ENCODE peak calls at places on chromosomes 3 and 15, in six cellular contexts. H is stomach, Q is ovary, L is SK-N-SH, R is A549, E is H1. I is an unnamed sample.

GRCh38 chr3:46971151-46971550 is 5.4 kb downstream of the CCDC12 start:
- DNase-seq in E (no peak), R (no peak), L (no peak), H (no peak), Q (no peak), I (no peak)

GRCh38 chr3:157573281-157573680 is 70.1 kb upstream of the VEPH1 start:
- DNase-seq in Q (no peak), R (no peak), L (no peak), E (no peak), H (no peak), I (no peak)

GRCh38 chr3:177624523-177625495 is 427.5 kb upstream of the TBL1XR1 start:
- DNase-seq in E (no peak), R (no peak), Q (no peak), H (no peak), L (no peak), I (no peak)

GRCh38 chr15:57873564-57874209 is 167.2 kb downstream of the POLR2M start:
- DNase-seq in R (no peak), L (no peak), Q (no peak), H (no peak), E (no peak), I (no peak)

GRCh38 chr3:192408007-192408655 is 319.2 kb downstream of the FGF12 start:
- DNase-seq in Q (peak; percentile 47), H (no peak), R (no peak), L (no peak), E (no peak), I (no peak)

GRCh38 chr3:118988198-118988842 is 46.3 kb downstream of the IGSF11 start:
- DNase-seq in L (no peak), H (no peak), Q (no peak), E (no peak), R (no peak), I (no peak)

GRCh38 chr15:32717290-32718081 is at the start of gene GREM1:
- DNase-seq in Q (no peak), H (no peak), E (no peak), L (peak; percentile 67), R (no peak), I (no peak)

GRCh38 chr3:24763421-24763820 is 268.8 kb upstream of the THRB start:
- DNase-seq in Q (no peak), R (no peak), E (no peak), H (no peak), L (no peak), I (no peak)

GRCh38 chr15:31150732-31151212 is 49.2 kb upstream of the TRPM1 start:
- DNase-seq in R (no peak), H (no peak), E (peak; percentile 41), Q (no peak), L (no peak), I (peak; percentile 62)

GRCh38 chr15:57554063-57554820 is 37.5 kb upstream of the MYZAP start:
- DNase-seq in E (no peak), L (peak; percentile 36), H (peak; percentile 66), Q (no peak), R (no peak), I (no peak)

GRCh38 chr3:143707848-143708247 is 140.4 kb downstream of the SLC9A9 start:
- DNase-seq in Q (no peak), R (no peak), H (no peak), L (no peak), E (no peak), I (no peak)

GRCh38 chr15:79644091-79644490 is 212.0 kb downstream of the MINAR1 start:
- DNase-seq in R (peak; percentile 27), H (no peak), Q (no peak), L (no peak), E (no peak), I (no peak)

GRCh38 chr3:7913283-7913682 is 588.3 kb upstream of the LMCD1 start:
- DNase-seq in H (no peak), R (no peak), Q (no peak), E (no peak), L (no peak), I (no peak)

GRCh38 chr3:193640165-193640706 is 47.2 kb downstream of the OPA1 start:
- DNase-seq in E (no peak), H (no peak), R (no peak), L (no peak), Q (no peak), I (no peak)

GRCh38 chr3:157868168-157868567 is 238.1 kb downstream of the SHOX2 start:
- DNase-seq in H (no peak), R (no peak), L (no peak), E (no peak), Q (no peak), I (no peak)

GRCh38 chr3:150391200-150391599 is 16.9 kb upstream of the TSC22D2 start:
- DNase-seq in L (no peak), E (no peak), Q (no peak), R (no peak), H (no peak), I (no peak)

GRCh38 chr3:106862067-106862466 is 515.2 kb upstream of the CCDC54 start:
- DNase-seq in L (no peak), Q (no peak), E (no peak), H (no peak), R (no peak), I (no peak)

GRCh38 chr3:76212679-76213078 is 427.3 kb upstream of the ZNF717 start:
- DNase-seq in R (no peak), L (no peak), Q (no peak), E (no peak), H (no peak), I (no peak)

GRCh38 chr3:13042127-13042931 is 30.9 kb downstream of the IQSEC1 start:
- DNase-seq in E (no peak), Q (peak; percentile 53), L (no peak), R (no peak), H (no peak), I (no peak)

GRCh38 chr15:91289324-91289723 is 189.3 kb downstream of the SV2B start:
- DNase-seq in Q (no peak), R (no peak), L (peak; percentile 10), E (no peak), H (no peak), I (no peak)

GRCh38 chr3:184316792-184317191 is 2.4 kb downstream of the EIF4G1 start:
- DNase-seq in E (no peak), H (no peak), L (no peak), R (no peak), Q (no peak), I (no peak)

GRCh38 chr15:67735896-67736295 is 89.4 kb upstream of the SKOR1 start:
- DNase-seq in Q (no peak), L (no peak), R (no peak), H (no peak), E (no peak), I (no peak)

GRCh38 chr3:44363591-44363990 is 25.0 kb downstream of the TCAIM start:
- DNase-seq in L (no peak), Q (no peak), E (no peak), R (peak; percentile 5), H (no peak), I (no peak)

GRCh38 chr15:31740203-31740602 is 290.1 kb upstream of the CHRNA7 start:
- DNase-seq in E (peak; percentile 46), H (no peak), L (no peak), R (no peak), Q (no peak), I (no peak)

GRCh38 chr3:129624347-129625070 is 18.0 kb upstream of the PLXND1 start:
- DNase-seq in E (no peak), L (no peak), R (no peak), Q (no peak), H (no peak), I (peak; percentile 64)

GRCh38 chr3:120022729-120023128 is 71.5 kb downstream of the GSK3B start:
- DNase-seq in R (no peak), H (no peak), L (no peak), E (no peak), Q (no peak), I (no peak)

GRCh38 chr3:57006048-57006709 is 54.3 kb upstream of the SPATA12 start:
- DNase-seq in R (no peak), H (no peak), E (no peak), Q (no peak), L (no peak), I (no peak)

GRCh38 chr15:41930221-41930866 is 36.5 kb upstream of the SPTBN5 start:
- DNase-seq in E (no peak), Q (no peak), L (peak; percentile 27), H (no peak), R (peak; percentile 85), I (no peak)
- TF ChIP-seq CTCF in E (no peak), Q (no peak), L (peak; percentile 58), H (no peak), R (peak; percentile 36), I (no peak)

GRCh38 chr3:72336821-72337479 is 511.3 kb downstream of the SHQ1 start:
- DNase-seq in L (peak; percentile 70), H (peak; percentile 79), R (no peak), E (no peak), Q (peak; percentile 94), I (peak; percentile 90)

GRCh38 chr3:72336114-72336651 is 512.1 kb downstream of the SHQ1 start:
- DNase-seq in L (no peak), Q (no peak), E (no peak), R (no peak), H (no peak), I (no peak)

GRCh38 chr3:72335458-72336050 is 512.7 kb downstream of the SHQ1 start:
- DNase-seq in R (no peak), Q (no peak), H (no peak), E (no peak), L (no peak), I (no peak)

GRCh38 chr3:72337480-72337855 is 510.8 kb downstream of the SHQ1 start:
- DNase-seq in H (no peak), L (no peak), Q (no peak), E (no peak), R (no peak), I (no peak)

DNA sequence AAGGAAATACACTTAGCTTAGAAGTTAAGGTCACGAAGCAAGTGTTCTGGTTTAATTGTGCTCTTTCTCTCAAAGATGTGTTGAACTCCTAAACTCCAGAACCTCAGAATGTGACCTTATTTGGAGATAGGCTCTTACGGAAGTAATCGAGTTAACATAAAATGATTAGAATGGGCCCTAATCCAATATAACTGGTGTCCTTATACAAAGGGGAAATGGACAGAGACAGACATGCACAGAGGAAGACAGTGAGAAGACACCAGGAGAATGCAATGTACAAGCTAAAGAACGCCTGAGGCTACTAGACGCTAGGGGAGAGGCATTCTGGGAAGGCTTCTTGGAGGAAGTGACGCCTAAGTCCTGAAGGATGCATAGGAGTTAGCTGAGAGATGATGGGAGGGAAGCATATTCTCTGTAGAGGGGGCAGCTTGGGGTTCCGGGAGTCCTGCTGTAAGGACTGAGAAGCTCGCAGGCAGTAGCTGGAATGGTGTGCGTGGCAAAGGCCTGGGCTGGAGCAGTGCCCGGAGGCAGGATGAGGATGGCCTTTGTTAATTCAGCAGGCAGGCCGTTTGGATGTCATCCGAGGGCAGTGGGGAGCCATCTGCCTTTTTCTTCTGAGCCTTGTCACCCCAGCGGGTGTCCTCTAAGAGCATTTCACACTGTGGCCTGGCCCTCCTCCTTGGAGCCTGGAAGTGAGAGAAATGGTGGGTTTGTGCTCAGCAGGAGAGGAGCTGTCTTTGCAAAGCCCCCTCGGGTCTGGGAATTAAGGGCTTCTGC is 513.4 kb downstream of the SHQ1 start:
- DNase-seq in Q (no peak), L (peak; percentile 55), R (no peak), E (no peak), H (no peak), I (no peak)
- TF ChIP-seq EP300 in Q (no peak), L (no peak), R (no peak), E (no peak), H (no peak), I (no peak)

GRCh38 chr15:36701336-36701735 is 121.9 kb downstream of the CDIN1 start:
- DNase-seq in L (no peak), R (no peak), Q (no peak), E (no peak), H (no peak), I (no peak)
- H3K4me3 ChIP-seq in L (no peak overlapping the region), R (no peak overlapping the region), Q (no peak overlapping the region), E (no peak overlapping the region), H (no peak overlapping the region), I (no peak overlapping the region)

GRCh38 chr3:153285194-153285641 is 123.2 kb downstream of the RAP2B start:
- DNase-seq in L (no peak), Q (no peak), R (no peak), H (no peak), E (no peak), I (no peak)
- TF ChIP-seq CTCF in L (peak; percentile 8), Q (no peak), R (no peak), H (no peak), E (no peak), I (no peak)